ENCODE peak calls at places on chromosomes 12 and 14, in six cellular contexts. One of them, this sample, is unnamed.

GRCh38 chr12:94805749-94806148 is 155.4 kb upstream of the TMCC3 start:
- DNase-seq in IMR-90: peak; percentile 43
- DNase-seq in neuronal stem cell: no peak
- DNase-seq in trophoblast cell: peak; percentile 70
- DNase-seq in H1: no peak
- DNase-seq in mesenchymal stem cell: peak; percentile 68
- DNase-seq in this sample: no peak

GRCh38 chr12:14416658-14417057 is 51.2 kb downstream of the ATF7IP start:
- DNase-seq in mesenchymal stem cell: peak; percentile 88
- DNase-seq in H1: no peak
- DNase-seq in trophoblast cell: peak; percentile 27
- DNase-seq in IMR-90: peak; percentile 93
- DNase-seq in neuronal stem cell: peak; percentile 61
- DNase-seq in this sample: peak; percentile 46

GRCh38 chr12:87661770-87662402 is 367.3 kb downstream of the C12orf50 start:
- DNase-seq in IMR-90: peak; percentile 3
- DNase-seq in neuronal stem cell: no peak
- DNase-seq in H1: no peak
- DNase-seq in mesenchymal stem cell: peak; percentile 5
- DNase-seq in trophoblast cell: no peak
- DNase-seq in this sample: no peak

GRCh38 chr12:103493199-103493598 is 2.6 kb downstream of the C12orf42 start:
- DNase-seq in trophoblast cell: peak; percentile 98
- DNase-seq in H1: no peak
- DNase-seq in IMR-90: no peak
- DNase-seq in mesenchymal stem cell: no peak
- DNase-seq in neuronal stem cell: no peak
- DNase-seq in this sample: no peak

GRCh38 chr14:43900173-43900655 is 606.9 kb downstream of the FSCB start:
- DNase-seq in H1: no peak
- DNase-seq in neuronal stem cell: no peak
- DNase-seq in mesenchymal stem cell: no peak
- DNase-seq in trophoblast cell: no peak
- DNase-seq in IMR-90: no peak
- DNase-seq in this sample: no peak

GRCh38 chr14:99479160-99479902 is 1.3 kb downstream of the SETD3 start:
- DNase-seq in mesenchymal stem cell: no peak
- DNase-seq in neuronal stem cell: no peak
- DNase-seq in trophoblast cell: no peak
- DNase-seq in IMR-90: peak; percentile 16
- DNase-seq in H1: no peak
- DNase-seq in this sample: no peak

GRCh38 chr12:11568762-11569478 is 80.6 kb upstream of the ETV6 start:
- DNase-seq in neuronal stem cell: no peak
- DNase-seq in trophoblast cell: no peak
- DNase-seq in mesenchymal stem cell: no peak
- DNase-seq in IMR-90: no peak
- DNase-seq in H1: no peak
- DNase-seq in this sample: no peak

GRCh38 chr12:127270193-127270592 is 996.8 kb upstream of the TMEM132C start:
- DNase-seq in mesenchymal stem cell: peak; percentile 8
- DNase-seq in H1: no peak
- DNase-seq in trophoblast cell: peak; percentile 28
- DNase-seq in neuronal stem cell: no peak
- DNase-seq in IMR-90: peak; percentile 50
- DNase-seq in this sample: no peak

GRCh38 chr12:49349266-49349665 is 2.6 kb downstream of the DNAJC22 start:
- DNase-seq in neuronal stem cell: no peak
- DNase-seq in mesenchymal stem cell: no peak
- DNase-seq in H1: no peak
- DNase-seq in trophoblast cell: no peak
- DNase-seq in IMR-90: no peak
- DNase-seq in this sample: no peak

GRCh38 chr12:111785651-111786050 is 18.9 kb downstream of the ALDH2 start:
- DNase-seq in neuronal stem cell: no peak
- DNase-seq in trophoblast cell: no peak
- DNase-seq in mesenchymal stem cell: no peak
- DNase-seq in H1: no peak
- DNase-seq in IMR-90: peak; percentile 50
- DNase-seq in this sample: no peak

GRCh38 chr14:24151404-24152080 is 4.2 kb downstream of the RNF31 start:
- DNase-seq in neuronal stem cell: no peak
- DNase-seq in H1: no peak
- DNase-seq in IMR-90: no peak
- DNase-seq in trophoblast cell: no peak
- DNase-seq in mesenchymal stem cell: no peak
- DNase-seq in this sample: no peak
- H3K14ac ChIP-seq in neuronal stem cell: no peak overlapping the region
- H3K14ac ChIP-seq in H1: no peak overlapping the region
- H3K14ac ChIP-seq in IMR-90: no peak overlapping the region
- H3K14ac ChIP-seq in trophoblast cell: no peak overlapping the region
- H3K14ac ChIP-seq in mesenchymal stem cell: no peak overlapping the region
- H3K14ac ChIP-seq in this sample: no peak overlapping the region

GRCh38 chr12:122402264-122402663 is 20.2 kb downstream of the CLIP1 start:
- DNase-seq in mesenchymal stem cell: no peak
- DNase-seq in IMR-90: no peak
- DNase-seq in trophoblast cell: no peak
- DNase-seq in H1: no peak
- DNase-seq in neuronal stem cell: no peak
- DNase-seq in this sample: no peak

GRCh38 chr12:122403831-122404230 is 18.6 kb downstream of the CLIP1 start:
- DNase-seq in H1: no peak
- DNase-seq in neuronal stem cell: no peak
- DNase-seq in trophoblast cell: no peak
- DNase-seq in mesenchymal stem cell: no peak
- DNase-seq in IMR-90: no peak
- DNase-seq in this sample: no peak

GRCh38 chr12:122399592-122400373 is 22.7 kb downstream of the CLIP1 start:
- DNase-seq in trophoblast cell: peak; percentile 89
- DNase-seq in neuronal stem cell: peak; percentile 63
- DNase-seq in H1: peak; percentile 60
- DNase-seq in IMR-90: peak; percentile 94
- DNase-seq in mesenchymal stem cell: peak; percentile 91
- DNase-seq in this sample: peak; percentile 85

GRCh38 chr12:122406701-122407154 is 15.7 kb downstream of the CLIP1 start:
- DNase-seq in mesenchymal stem cell: peak; percentile 80
- DNase-seq in neuronal stem cell: no peak
- DNase-seq in H1: no peak
- DNase-seq in trophoblast cell: no peak
- DNase-seq in IMR-90: peak; percentile 78
- DNase-seq in this sample: no peak

GRCh38 chr12:122403115-122403770 is 19.2 kb downstream of the CLIP1 start:
- DNase-seq in mesenchymal stem cell: no peak
- DNase-seq in H1: no peak
- DNase-seq in neuronal stem cell: no peak
- DNase-seq in IMR-90: no peak
- DNase-seq in trophoblast cell: no peak
- DNase-seq in this sample: no peak
- H3K14ac ChIP-seq in mesenchymal stem cell: no peak overlapping the region
- H3K14ac ChIP-seq in H1: no peak overlapping the region
- H3K14ac ChIP-seq in neuronal stem cell: no peak overlapping the region
- H3K14ac ChIP-seq in IMR-90: no peak overlapping the region
- H3K14ac ChIP-seq in trophoblast cell: no peak overlapping the region
- H3K14ac ChIP-seq in this sample: no peak overlapping the region

GRCh38 chr14:84592770-84593169 is 937.2 kb upstream of the FLRT2 start:
- DNase-seq in IMR-90: no peak
- DNase-seq in H1: no peak
- DNase-seq in trophoblast cell: no peak
- DNase-seq in mesenchymal stem cell: no peak
- DNase-seq in neuronal stem cell: no peak
- DNase-seq in this sample: no peak
- H3K14ac ChIP-seq in IMR-90: no peak overlapping the region
- H3K14ac ChIP-seq in H1: no peak overlapping the region
- H3K14ac ChIP-seq in trophoblast cell: no peak overlapping the region
- H3K14ac ChIP-seq in mesenchymal stem cell: no peak overlapping the region
- H3K14ac ChIP-seq in neuronal stem cell: no peak overlapping the region
- H3K14ac ChIP-seq in this sample: no peak overlapping the region

GRCh38 chr12:2242206-2242605 is 189.4 kb downstream of the CACNA1C start:
- DNase-seq in mesenchymal stem cell: no peak
- DNase-seq in H1: no peak
- DNase-seq in neuronal stem cell: no peak
- DNase-seq in IMR-90: no peak
- DNase-seq in trophoblast cell: no peak
- DNase-seq in this sample: no peak

GRCh38 chr12:2240984-2241383 is 188.2 kb downstream of the CACNA1C start:
- DNase-seq in H1: no peak
- DNase-seq in trophoblast cell: no peak
- DNase-seq in mesenchymal stem cell: no peak
- DNase-seq in neuronal stem cell: no peak
- DNase-seq in IMR-90: peak; percentile 36
- DNase-seq in this sample: no peak

GRCh38 chr12:2244013-2244861 is 191.4 kb downstream of the CACNA1C start:
- DNase-seq in mesenchymal stem cell: peak; percentile 94
- DNase-seq in trophoblast cell: peak; percentile 87
- DNase-seq in H1: no peak
- DNase-seq in neuronal stem cell: peak; percentile 62
- DNase-seq in IMR-90: peak; percentile 97
- DNase-seq in this sample: peak; percentile 80

GRCh38 chr12:2243275-2243674 is 190.5 kb downstream of the CACNA1C start:
- DNase-seq in mesenchymal stem cell: no peak
- DNase-seq in trophoblast cell: peak; percentile 96
- DNase-seq in neuronal stem cell: no peak
- DNase-seq in H1: no peak
- DNase-seq in IMR-90: peak; percentile 32
- DNase-seq in this sample: no peak

GRCh38 chr12:2242816-2243215 is 190.0 kb downstream of the CACNA1C start:
- DNase-seq in trophoblast cell: no peak
- DNase-seq in H1: no peak
- DNase-seq in neuronal stem cell: no peak
- DNase-seq in mesenchymal stem cell: no peak
- DNase-seq in IMR-90: no peak
- DNase-seq in this sample: no peak
- H3K14ac ChIP-seq in trophoblast cell: no peak overlapping the region
- H3K14ac ChIP-seq in H1: no peak overlapping the region
- H3K14ac ChIP-seq in neuronal stem cell: no peak overlapping the region
- H3K14ac ChIP-seq in mesenchymal stem cell: no peak overlapping the region
- H3K14ac ChIP-seq in IMR-90: peak overlapping the region; percentile 77
- H3K14ac ChIP-seq in this sample: no peak overlapping the region

GRCh38 chr12:47834199-47835016 is 14.7 kb upstream of the HDAC7 start:
- DNase-seq in trophoblast cell: no peak
- DNase-seq in H1: no peak
- DNase-seq in IMR-90: no peak
- DNase-seq in neuronal stem cell: no peak
- DNase-seq in mesenchymal stem cell: no peak
- DNase-seq in this sample: no peak
- H3K14ac ChIP-seq in trophoblast cell: peak overlapping the region; percentile 34
- H3K14ac ChIP-seq in H1: no peak overlapping the region
- H3K14ac ChIP-seq in IMR-90: peak overlapping the region; percentile 41
- H3K14ac ChIP-seq in neuronal stem cell: no peak overlapping the region
- H3K14ac ChIP-seq in mesenchymal stem cell: peak overlapping the region; percentile 19
- H3K14ac ChIP-seq in this sample: no peak overlapping the region

GRCh38 chr12:132423251-132424117 is 66.5 kb upstream of the FBRSL1 start:
- DNase-seq in IMR-90: no peak
- DNase-seq in mesenchymal stem cell: no peak
- DNase-seq in neuronal stem cell: no peak
- DNase-seq in H1: no peak
- DNase-seq in trophoblast cell: no peak
- DNase-seq in this sample: no peak
- H3K14ac ChIP-seq in IMR-90: no peak overlapping the region
- H3K14ac ChIP-seq in mesenchymal stem cell: no peak overlapping the region
- H3K14ac ChIP-seq in neuronal stem cell: peak overlapping the region; percentile 32
- H3K14ac ChIP-seq in H1: no peak overlapping the region
- H3K14ac ChIP-seq in trophoblast cell: no peak overlapping the region
- H3K14ac ChIP-seq in this sample: no peak overlapping the region

DNA sequence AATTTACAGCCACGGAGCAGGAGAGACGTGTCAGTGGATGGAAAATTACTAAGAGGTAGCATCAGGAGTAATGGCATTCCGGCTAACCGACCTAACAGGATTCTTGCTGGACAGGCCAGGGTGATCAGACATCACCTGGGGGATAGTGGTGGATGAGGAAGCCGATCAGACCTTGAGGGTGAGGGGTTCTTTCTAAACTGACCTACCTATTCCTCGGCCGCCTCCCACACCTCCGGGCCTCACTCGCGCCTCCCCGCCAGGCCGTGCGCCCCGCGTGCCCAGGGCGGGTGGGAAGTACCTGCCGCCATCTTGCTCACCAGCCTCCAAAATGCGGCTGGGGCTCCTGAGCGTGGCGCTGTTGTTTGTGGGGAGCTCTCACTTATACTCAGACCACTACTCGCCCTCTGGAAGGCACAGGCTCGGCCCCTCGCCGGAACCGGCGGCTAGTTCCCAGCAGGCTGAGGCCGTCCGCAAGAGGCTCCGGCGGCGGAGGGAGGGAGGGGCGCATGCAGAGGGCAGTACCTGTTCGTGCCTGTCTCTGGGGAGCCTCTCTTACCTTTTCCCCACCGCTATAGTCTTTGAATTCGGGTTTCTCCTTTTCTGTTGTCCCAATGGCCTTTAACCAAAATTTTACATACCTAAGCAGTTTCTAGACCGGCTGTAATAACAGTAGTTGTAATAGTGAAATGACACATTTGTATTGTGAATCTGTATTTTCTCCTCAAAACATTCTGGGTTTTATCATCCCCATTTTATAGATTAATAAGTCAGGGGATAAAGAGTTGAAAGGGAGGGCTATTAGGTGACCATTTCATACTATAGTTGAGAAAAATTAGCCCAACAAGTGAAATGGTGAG is at the start of gene TMPRSS12:
- DNase-seq in IMR-90: no peak
- DNase-seq in mesenchymal stem cell: no peak
- DNase-seq in neuronal stem cell: no peak
- DNase-seq in trophoblast cell: peak; percentile 94
- DNase-seq in H1: peak; percentile 74
- DNase-seq in this sample: peak; percentile 94
- H3K14ac ChIP-seq in IMR-90: no peak within 1 kb of the TSS
- H3K14ac ChIP-seq in mesenchymal stem cell: no peak within 1 kb of the TSS
- H3K14ac ChIP-seq in neuronal stem cell: peak within 1 kb of the TSS; percentile 5
- H3K14ac ChIP-seq in trophoblast cell: peak within 1 kb of the TSS; percentile 98
- H3K14ac ChIP-seq in H1: no peak within 1 kb of the TSS
- H3K14ac ChIP-seq in this sample: no peak within 1 kb of the TSS

This sample was measured in H9.